ENCODE peak calls at places on chromosomes 4 and X, in six cellular contexts. P, B, W, S, H and A are unnamed samples.

GRCh38 chr4:152064753-152065152 is 303.9 kb upstream of the GATB start:
- DNase-seq in P (no peak), B (no peak), W (no peak), S (no peak), H (no peak), A (no peak)

GRCh38 chrX:148808825-148809224 is 308.4 kb downstream of the AFF2 start:
- DNase-seq in P (no peak), B (no peak), W (no peak), S (no peak), H (no peak), A (no peak)

GRCh38 chr4:94575652-94576051 is 123.9 kb downstream of the PDLIM5 start:
- DNase-seq in P (no peak), B (no peak), W (no peak), S (no peak), H (no peak), A (no peak)

GRCh38 chr4:67333663-67334062 is 211.6 kb downstream of the CENPC start:
- DNase-seq in P (no peak), B (no peak), W (no peak), S (no peak), H (no peak), A (no peak)

GRCh38 chrX:3295731-3296130 is 50.7 kb downstream of the MXRA5 start:
- DNase-seq in P (no peak), B (no peak), W (no peak), S (peak), H (no peak), A (no peak)

GRCh38 chrX:129099206-129099605 is 424.1 kb downstream of the SMARCA1 start:
- DNase-seq in P (no peak), B (no peak), W (no peak), S (no peak), H (no peak), A (no peak)

GRCh38 chrX:68832101-68832416 is 3.2 kb downstream of the EFNB1 start:
- DNase-seq in P (no peak), B (peak), W (peak), S (peak), H (no peak), A (peak)

GRCh38 chr4:163693211-163693610 is 198.7 kb downstream of the TMA16 start:
- DNase-seq in P (no peak), B (no peak), W (no peak), S (no peak), H (no peak), A (peak)

GRCh38 chrX:7119927-7120577 is 27.5 kb upstream of the STS start:
- DNase-seq in P (no peak), B (no peak), W (no peak), S (no peak), H (no peak), A (no peak)

DNA sequence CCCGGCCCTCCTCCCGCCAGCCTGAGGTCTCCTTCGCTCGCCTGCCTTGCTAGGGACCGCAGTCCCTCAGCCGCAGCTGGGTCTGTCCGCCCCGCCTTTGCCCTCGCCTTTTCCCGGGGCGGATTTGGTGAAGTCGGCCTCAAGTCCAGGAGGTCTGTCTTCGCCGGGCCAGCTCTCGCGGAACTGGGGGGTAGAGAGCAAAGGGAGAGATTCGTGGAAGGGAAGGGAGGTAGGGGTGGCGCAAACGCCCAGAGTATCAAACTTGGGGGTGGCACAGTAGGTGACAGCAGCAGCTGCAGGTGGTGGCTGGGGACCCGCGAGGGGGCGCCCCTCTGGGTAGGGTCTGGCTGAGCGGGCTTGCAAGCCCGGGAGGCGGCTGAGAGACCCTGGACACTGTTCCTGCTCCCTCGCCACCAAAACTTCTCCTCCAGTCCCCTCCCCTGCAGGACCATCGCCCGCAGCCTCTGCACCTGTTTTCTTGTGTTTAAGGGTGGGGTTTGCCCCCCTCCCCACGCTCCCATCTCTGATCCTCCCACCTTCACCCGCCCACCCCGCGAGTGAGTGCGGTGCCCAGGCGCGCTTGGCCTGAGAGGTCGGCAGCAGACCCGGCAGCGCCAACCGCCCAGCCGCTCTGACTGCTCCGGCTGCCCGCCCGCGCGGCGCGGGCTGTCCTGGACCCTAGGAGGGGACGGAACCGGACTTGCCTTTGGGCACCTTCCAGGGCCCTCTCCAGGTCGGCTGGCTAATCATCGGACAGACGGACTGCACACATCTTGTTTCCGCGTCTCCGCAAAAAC is at the start of gene NPY2R:
- DNase-seq in P (no peak), B (no peak), W (no peak), S (no peak), H (peak), A (no peak)
- H3K4me3 ChIP-seq in P (peak), B (no peak), W (no peak), S (no peak), H (peak), A (peak)

GRCh38 chr4:110452546-110452945 is 23.4 kb upstream of the ENPEP start:
- DNase-seq in P (no peak), B (no peak), W (no peak), S (no peak), H (no peak), A (no peak)

GRCh38 chr4:110454456-110454855 is 21.5 kb upstream of the ENPEP start:
- DNase-seq in P (no peak), B (no peak), W (no peak), S (no peak), H (no peak), A (no peak)

GRCh38 chr4:110449947-110450346 is 26.0 kb upstream of the ENPEP start:
- DNase-seq in P (no peak), B (peak), W (no peak), S (no peak), H (no peak), A (no peak)
- H3K4me3 ChIP-seq in P (no peak), B (no peak), W (no peak), S (no peak), H (no peak), A (no peak)

GRCh38 chr4:150578745-150579470 is 3.0 kb upstream of the MAB21L2 start:
- DNase-seq in P (no peak), B (no peak), W (no peak), S (no peak), H (no peak), A (no peak)
- H3K4me3 ChIP-seq in P (peak), B (no peak), W (no peak), S (no peak), H (no peak), A (peak)

GRCh38 chrX:22800806-22801205 is 199.0 kb upstream of the DDX53 start:
- DNase-seq in P (no peak), B (no peak), W (no peak), S (no peak), H (no peak), A (no peak)
- H3K4me3 ChIP-seq in P (no peak), B (no peak), W (no peak), S (no peak), H (no peak), A (no peak)

GRCh38 chr4:4762909-4763814 is 96.3 kb upstream of the MSX1 start:
- DNase-seq in P (no peak), B (no peak), W (peak), S (no peak), H (no peak), A (peak)
- H3K4me3 ChIP-seq in P (no peak), B (no peak), W (no peak), S (no peak), H (peak), A (no peak)

GRCh38 chr4:182878633-182879495 is 38.3 kb downstream of the DCTD start:
- DNase-seq in P (no peak), B (no peak), W (no peak), S (no peak), H (peak), A (no peak)

GRCh38 chr4:182879913-182880312 is 37.3 kb downstream of the DCTD start:
- DNase-seq in P (no peak), B (no peak), W (no peak), S (no peak), H (no peak), A (no peak)

GRCh38 chr4:182883351-182883750 is 33.8 kb downstream of the DCTD start:
- DNase-seq in P (no peak), B (no peak), W (no peak), S (no peak), H (no peak), A (no peak)

GRCh38 chr4:182881928-182882327 is 35.3 kb downstream of the DCTD start:
- DNase-seq in P (no peak), B (no peak), W (no peak), S (no peak), H (peak), A (no peak)

DNA sequence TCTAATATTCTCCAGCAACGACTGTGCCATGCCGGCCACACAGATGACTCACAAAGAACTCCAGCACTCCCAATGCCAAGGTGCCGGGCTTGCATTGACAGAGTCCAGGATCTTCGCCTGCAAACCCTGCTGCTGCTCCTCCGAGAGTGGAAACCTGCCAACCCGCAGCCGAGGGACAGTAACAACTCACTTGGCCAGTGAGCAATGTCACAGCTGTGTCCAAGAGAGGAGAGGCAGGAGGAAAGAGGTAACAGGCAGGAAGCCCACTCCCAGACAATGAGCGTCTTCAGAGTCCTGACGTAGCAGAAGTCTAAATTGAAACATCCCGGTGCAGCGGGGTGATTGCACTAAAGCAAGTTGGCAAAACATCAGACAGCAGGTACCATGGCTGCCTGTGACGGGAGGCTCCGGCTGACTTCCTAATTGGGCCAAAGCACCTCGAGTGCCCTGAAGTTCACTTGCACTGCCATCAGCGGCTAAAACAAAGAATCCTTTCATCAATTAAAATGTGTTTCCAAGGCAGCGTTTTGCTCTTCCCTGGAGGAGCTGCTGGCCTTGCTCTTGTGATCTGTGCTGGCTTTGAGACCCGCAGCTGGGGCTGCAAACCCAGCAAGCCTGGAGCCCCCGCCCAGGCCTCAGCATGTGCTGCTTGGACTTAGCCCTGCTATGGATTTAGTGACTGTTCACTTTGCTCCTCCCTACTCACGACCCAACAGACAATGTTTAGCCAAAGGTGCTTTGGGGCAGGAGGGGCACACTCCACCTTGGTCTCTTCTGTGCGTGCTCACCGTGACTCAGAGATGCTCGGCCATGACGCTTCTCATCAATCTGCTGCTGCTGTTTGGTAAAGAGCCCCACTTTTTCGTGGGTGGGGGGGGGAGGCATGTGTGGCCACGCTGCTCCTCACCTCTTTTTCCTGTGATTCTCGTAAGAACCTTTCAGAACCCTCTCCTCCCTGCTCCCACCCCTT is 36.5 kb downstream of the DCTD start:
- DNase-seq in P (no peak), B (no peak), W (no peak), S (no peak), H (peak), A (no peak)
- H3K4me3 ChIP-seq in P (no peak), B (no peak), W (no peak), S (no peak), H (no peak), A (no peak)

GRCh38 chrX:46838482-46838857 is 1.6 kb downstream of the RP2 start:
- DNase-seq in P (no peak), B (no peak), W (no peak), S (no peak), H (no peak), A (no peak)

GRCh38 chrX:46844913-46845312 is 8.1 kb downstream of the RP2 start:
- DNase-seq in P (no peak), B (no peak), W (no peak), S (no peak), H (no peak), A (no peak)

GRCh38 chrX:46837543-46838481 is 969 bp downstream of the RP2 start:
- DNase-seq in P (no peak), B (no peak), W (no peak), S (peak), H (no peak), A (no peak)

GRCh38 chrX:46838974-46839480 is 2.2 kb downstream of the RP2 start:
- DNase-seq in P (no peak), B (no peak), W (no peak), S (no peak), H (no peak), A (no peak)

GRCh38 chrX:46840946-46841740 is 4.3 kb downstream of the RP2 start:
- DNase-seq in P (peak), B (no peak), W (no peak), S (peak), H (no peak), A (no peak)
- H3K4me3 ChIP-seq in P (no peak), B (no peak), W (no peak), S (peak), H (no peak), A (no peak)

DNA sequence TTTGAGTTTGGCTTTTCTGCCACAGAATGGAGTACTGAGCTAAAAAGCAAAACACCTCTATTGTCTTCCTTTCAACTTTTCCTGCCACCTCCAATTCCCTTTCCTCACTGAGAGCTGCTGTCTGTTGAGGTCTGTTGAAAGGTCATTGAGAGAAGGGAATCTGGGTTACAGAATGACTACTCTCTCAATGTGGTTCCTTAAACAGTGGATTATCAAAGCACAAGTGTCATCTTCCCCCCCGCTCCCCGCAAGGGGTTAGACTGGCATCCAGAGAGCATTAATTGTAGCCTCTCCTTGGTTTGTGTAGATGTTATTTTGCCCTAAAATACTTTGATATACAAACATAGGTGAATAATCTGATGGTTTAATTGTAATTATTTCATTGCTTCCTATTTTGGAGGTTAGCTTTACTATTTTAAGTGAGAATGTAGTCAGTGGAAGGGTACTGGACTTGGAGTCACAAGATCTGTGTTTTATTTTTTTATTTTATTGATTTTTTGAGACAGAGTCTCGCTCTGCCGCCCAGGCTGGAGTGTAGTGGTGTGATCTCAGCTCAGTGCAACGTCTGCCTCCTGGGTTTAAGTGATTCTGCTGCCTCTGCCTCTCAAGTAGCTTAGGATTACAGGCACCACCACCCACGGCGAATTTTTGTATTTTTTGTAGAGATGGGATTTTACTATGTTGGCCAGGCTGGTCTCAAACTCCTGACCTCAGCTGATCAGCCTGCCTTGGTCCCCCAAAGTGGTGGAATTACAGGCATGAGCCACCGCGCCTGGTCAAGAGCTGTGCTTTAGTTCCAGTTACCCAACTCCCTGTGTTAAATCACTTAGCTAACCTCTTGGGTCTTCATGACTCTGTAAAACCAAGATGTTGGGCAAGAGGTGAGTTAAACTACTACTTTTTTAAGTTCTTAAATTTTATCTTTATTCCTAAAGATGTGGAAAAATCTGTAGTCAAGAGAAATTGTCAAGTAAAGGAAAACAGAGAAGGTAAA is 11.0 kb downstream of the USP9X start:
- DNase-seq in P (no peak), B (no peak), W (no peak), S (no peak), H (no peak), A (no peak)
- H3K4me3 ChIP-seq in P (no peak), B (no peak), W (no peak), S (no peak), H (no peak), A (no peak)

GRCh38 chr4:39636786-39637185 is 1.9 kb downstream of the SMIM14 start:
- DNase-seq in P (no peak), B (no peak), W (no peak), S (no peak), H (no peak), A (no peak)
- H3K4me3 ChIP-seq in P (peak), B (peak), W (peak), S (no peak), H (peak), A (peak)